ENCODE peak calls at places on chromosomes 11 and 22, in eight cellular contexts. D, H, V, P, O, L, W and A are unnamed samples.

GRCh38 chr11:60783141-60783484 is 2.0 kb upstream of the MS4A10 start:
- DNase-seq in D (no peak), H (no peak), V (no peak), P (no peak), O (no peak), L (no peak), W (no peak), A (no peak)

GRCh38 chr11:11532574-11532973 is 89.2 kb downstream of the GALNT18 start:
- DNase-seq in D (no peak), H (no peak), V (no peak), P (no peak), O (no peak), L (no peak), W (no peak), A (peak)

GRCh38 chr22:17903564-17904295 is 120.6 kb downstream of the MICAL3 start:
- DNase-seq in D (no peak), H (no peak), V (no peak), P (no peak), O (no peak), L (no peak), W (no peak), A (no peak)

GRCh38 chr22:20552913-20553401 is 45.5 kb downstream of the MED15 start:
- DNase-seq in D (no peak), H (no peak), V (no peak), P (no peak), O (no peak), L (no peak), W (no peak), A (no peak)

GRCh38 chr11:46248270-46249102 is 29.0 kb upstream of the CREB3L1 start:
- DNase-seq in D (no peak), H (no peak), V (no peak), P (no peak), O (peak), L (peak), W (no peak), A (no peak)

GRCh38 chr11:17267576-17267975 is 9.0 kb upstream of the NUCB2 start:
- DNase-seq in D (no peak), H (no peak), V (no peak), P (no peak), O (no peak), L (peak), W (no peak), A (no peak)

GRCh38 chr22:31039393-31039792 is 41.7 kb upstream of the SMTN start:
- DNase-seq in D (no peak), H (peak), V (no peak), P (peak), O (no peak), L (no peak), W (peak), A (peak)

GRCh38 chr11:15793032-15793996 is 563.0 kb downstream of the SOX6 start:
- DNase-seq in D (no peak), H (no peak), V (no peak), P (no peak), O (no peak), L (no peak), W (no peak), A (no peak)

GRCh38 chr22:33908201-33909074 is 11.8 kb downstream of the LARGE1 start:
- DNase-seq in D (no peak), H (no peak), V (no peak), P (no peak), O (no peak), L (no peak), W (no peak), A (no peak)

GRCh38 chr22:19875531-19876313 is 21.0 kb upstream of the GNB1L start:
- DNase-seq in D (peak), H (peak), V (peak), P (no peak), O (peak), L (no peak), W (no peak), A (peak)

GRCh38 chr22:41893591-41894375 is 21.1 kb downstream of the SHISA8 start:
- DNase-seq in D (no peak), H (no peak), V (no peak), P (no peak), O (no peak), L (no peak), W (peak), A (no peak)

GRCh38 chr11:108601150-108601549 is 7.6 kb upstream of the EXPH5 start:
- DNase-seq in D (no peak), H (no peak), V (no peak), P (no peak), O (no peak), L (no peak), W (no peak), A (no peak)

GRCh38 chr11:14327105-14327504 is 31.9 kb downstream of the RRAS2 start:
- DNase-seq in D (no peak), H (no peak), V (no peak), P (no peak), O (no peak), L (no peak), W (no peak), A (no peak)

GRCh38 chr11:129215506-129216245 is 23.6 kb upstream of the ARHGAP32 start:
- DNase-seq in D (no peak), H (no peak), V (no peak), P (no peak), O (no peak), L (no peak), W (no peak), A (no peak)

GRCh38 chr11:28228196-28228595 is 120.0 kb downstream of the METTL15 start:
- DNase-seq in D (no peak), H (no peak), V (no peak), P (no peak), O (no peak), L (no peak), W (no peak), A (no peak)

GRCh38 chr22:44195189-44195871 is 14.6 kb downstream of the PARVG start:
- DNase-seq in D (no peak), H (no peak), V (no peak), P (no peak), O (no peak), L (no peak), W (no peak), A (no peak)

GRCh38 chr22:39097098-39098020 is at the start of gene APOBEC3H:
- DNase-seq in D (no peak), H (no peak), V (no peak), P (peak), O (peak), L (no peak), W (no peak), A (no peak)

DNA sequence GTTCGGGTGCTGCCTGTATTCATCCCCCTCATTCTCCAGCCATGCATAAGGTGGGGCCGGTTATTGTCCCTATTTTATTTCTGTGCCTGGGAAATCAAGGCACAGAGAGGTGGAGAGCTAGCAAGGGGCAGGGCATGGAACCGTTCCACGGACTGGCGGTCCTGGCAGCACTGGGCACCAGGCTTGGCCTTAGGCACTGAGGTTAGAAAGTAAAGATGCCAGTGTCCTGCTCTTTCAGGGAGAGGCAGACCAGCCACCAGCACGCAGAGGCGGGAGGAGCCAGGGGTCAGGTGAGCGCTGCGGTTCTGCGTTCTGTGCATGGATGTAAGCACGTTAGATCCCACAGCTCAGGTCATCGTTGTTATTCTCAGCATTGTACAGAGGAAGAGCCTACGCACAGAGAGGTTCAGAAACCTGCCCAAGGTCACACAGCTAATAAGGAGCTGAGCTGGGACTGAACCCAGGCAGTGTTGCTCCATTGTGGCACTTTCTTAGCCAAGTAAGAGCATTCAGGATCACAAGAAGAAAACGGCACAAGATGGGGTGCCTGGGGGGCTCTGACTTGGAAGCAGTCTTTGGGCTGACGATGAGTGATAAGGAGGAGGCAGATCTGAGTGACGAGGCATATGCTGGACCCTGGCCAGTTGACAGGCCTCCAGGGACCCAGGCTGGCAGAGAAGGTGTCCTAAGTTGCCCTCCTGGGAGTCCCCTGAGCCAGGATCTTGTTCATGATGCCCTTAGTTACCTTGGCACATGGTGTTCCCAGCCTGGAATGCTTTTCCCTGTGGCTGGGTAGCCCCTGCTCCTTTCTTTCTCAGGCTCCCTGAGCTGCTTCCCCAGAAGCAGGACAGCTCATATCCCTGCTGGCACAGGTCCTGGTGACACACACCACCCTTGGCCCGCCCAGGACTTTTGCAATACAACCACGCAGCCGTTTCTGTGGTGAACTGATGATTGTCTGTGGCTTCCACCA is 41.1 kb downstream of the OSBPL5 start:
- DNase-seq in D (peak), H (peak), V (peak), P (peak), O (peak), L (peak), W (peak), A (peak)
- H3K27ac ChIP-seq in D (peak), H (peak), V (peak), P (peak), O (no peak), L (peak), W (no peak), A (peak)

DNA sequence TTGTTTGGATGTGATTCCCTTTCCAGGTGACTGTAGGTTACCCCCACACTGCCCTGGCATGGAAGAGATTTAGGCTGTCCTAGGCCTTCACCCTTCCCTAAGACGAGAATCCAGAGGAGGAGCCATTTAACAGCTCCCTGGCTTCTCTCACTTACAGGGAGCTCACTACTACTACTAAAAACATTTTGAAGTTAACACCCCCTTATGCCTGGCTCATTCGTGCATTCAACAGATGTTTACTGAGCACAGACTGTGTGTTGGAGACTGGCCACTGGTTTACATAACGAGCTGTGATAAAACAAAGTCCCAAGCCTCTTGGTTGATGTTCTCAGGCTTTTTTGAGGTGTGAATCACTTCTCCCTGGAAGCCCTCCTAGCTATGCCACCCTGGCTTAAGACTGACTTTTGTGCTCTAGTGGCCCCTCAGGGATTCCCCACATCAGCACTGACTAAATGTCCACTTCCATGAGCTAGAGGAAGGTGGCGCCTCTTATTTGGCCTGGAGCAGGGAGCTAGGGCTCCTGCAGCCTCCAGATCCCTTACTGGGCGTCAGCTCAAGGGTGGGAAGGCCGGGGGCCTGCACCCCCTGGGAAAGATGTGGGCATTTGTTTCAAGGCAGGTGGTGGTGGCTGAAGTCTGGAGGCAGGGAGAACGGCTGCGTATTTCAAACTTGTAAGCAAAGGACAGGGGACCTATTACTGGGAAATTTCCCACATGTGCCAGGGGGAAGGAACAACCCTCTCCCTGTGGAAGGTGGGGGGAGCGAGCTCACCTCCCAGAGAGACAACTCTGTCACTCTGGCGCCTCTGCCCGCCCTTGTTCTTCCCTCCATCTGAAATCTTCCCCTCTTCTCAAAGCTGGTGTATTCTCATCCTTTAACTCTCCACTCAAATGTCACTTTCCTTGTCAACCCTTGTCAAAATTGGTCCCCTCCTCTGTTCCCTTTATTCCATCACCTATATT is 19.4 kb upstream of the MALAT1 start:
- DNase-seq in D (no peak), H (no peak), V (peak), P (peak), O (no peak), L (peak), W (peak), A (peak)
- TF ChIP-seq CTCF in D (no peak), H (peak), V (peak), P (peak), O (peak), L (peak), W (peak), A (peak)

DNA sequence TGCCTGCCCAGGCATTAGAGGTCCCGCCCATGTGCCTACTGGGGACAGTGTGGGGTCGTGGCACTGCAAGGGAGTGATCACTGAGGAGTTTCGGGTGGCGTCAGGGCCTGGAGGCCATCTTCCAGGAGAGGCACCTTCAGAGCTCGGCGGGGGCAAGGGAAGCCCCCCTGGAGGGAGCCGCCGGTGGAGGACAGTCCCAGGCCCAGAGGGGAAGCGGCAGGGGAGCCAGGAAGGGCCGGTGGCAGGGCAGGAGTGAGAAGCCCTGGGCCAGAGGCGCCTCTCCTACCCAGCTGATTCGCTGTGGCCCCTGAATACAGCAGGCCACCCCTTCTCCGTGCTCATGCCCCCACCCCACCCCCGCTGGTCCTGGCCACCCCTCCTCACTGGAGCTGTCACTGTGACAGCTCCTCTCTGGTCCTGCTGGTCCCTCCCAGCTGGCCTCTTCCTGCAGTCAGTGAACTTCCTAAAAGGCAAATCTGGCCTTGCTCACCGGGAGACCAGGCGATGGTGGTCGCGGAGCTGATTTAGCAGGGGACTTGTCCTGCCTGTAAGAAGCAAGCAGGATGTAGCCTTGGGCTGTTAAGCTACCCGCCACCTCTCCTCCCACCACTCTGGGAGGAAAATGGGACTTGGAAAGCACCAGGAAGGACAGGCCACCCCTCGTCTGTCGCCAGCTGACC is 2.1 kb upstream of the MAPK11 start:
- DNase-seq in D (no peak), H (no peak), V (no peak), P (no peak), O (no peak), L (no peak), W (no peak), A (no peak)
- TF ChIP-seq POLR2A in D (no peak), H (no peak), V (no peak), P (no peak), O (no peak), L (no peak), W (no peak), A (no peak)

GRCh38 chr22:27784099-27784446 is 17.5 kb downstream of the MN1 start:
- DNase-seq in D (no peak), H (no peak), V (no peak), P (no peak), O (peak), L (no peak), W (no peak), A (no peak)
- H3K27ac ChIP-seq in D (no peak), H (peak), V (no peak), P (peak), O (no peak), L (no peak), W (no peak), A (peak)

GRCh38 chr11:114890076-114890475 is 211.7 kb downstream of the NXPE2 start:
- DNase-seq in D (no peak), H (no peak), V (no peak), P (no peak), O (no peak), L (no peak), W (no peak), A (no peak)

GRCh38 chr11:114891911-114892310 is 213.6 kb downstream of the NXPE2 start:
- DNase-seq in D (no peak), H (no peak), V (no peak), P (no peak), O (no peak), L (no peak), W (no peak), A (no peak)

GRCh38 chr11:114893329-114893728 is 215.0 kb downstream of the NXPE2 start:
- DNase-seq in D (no peak), H (no peak), V (no peak), P (no peak), O (no peak), L (no peak), W (no peak), A (no peak)

GRCh38 chr11:114889464-114890065 is 211.2 kb downstream of the NXPE2 start:
- DNase-seq in D (no peak), H (no peak), V (no peak), P (no peak), O (peak), L (no peak), W (no peak), A (peak)

GRCh38 chr11:114892381-114893197 is 214.3 kb downstream of the NXPE2 start:
- DNase-seq in D (no peak), H (no peak), V (no peak), P (no peak), O (no peak), L (peak), W (no peak), A (no peak)
- TF ChIP-seq CTCF in D (no peak), H (no peak), V (peak), P (no peak), O (peak), L (no peak), W (no peak), A (peak)

GRCh38 chr11:130424613-130425140 is 3.7 kb downstream of the ADAMTS8 start:
- DNase-seq in D (no peak), H (no peak), V (no peak), P (no peak), O (peak), L (no peak), W (no peak), A (no peak)
- TF ChIP-seq POLR2A in D (no peak), H (no peak), V (no peak), P (no peak), O (no peak), L (no peak), W (no peak), A (no peak)

DNA sequence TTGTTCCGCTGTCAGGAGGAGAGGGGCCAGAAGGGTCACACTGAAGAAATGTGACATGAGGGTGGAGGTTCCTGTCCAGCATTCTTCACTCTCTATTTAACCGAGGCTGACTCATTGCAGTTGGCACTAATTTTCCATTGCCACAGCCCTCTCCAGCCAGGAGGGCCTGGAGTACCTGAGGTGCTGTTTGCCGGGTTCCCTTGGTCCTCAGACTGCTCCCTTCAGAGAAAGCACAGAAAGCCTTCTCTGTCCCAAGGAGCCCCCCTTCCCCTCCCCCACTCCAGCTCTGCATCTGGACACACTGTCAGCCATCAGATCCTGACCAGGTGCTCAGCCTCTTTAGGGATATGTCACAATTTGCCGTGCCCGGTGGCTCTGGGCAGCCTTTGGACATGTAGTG is 3.1 kb upstream of the C11orf91 start:
- DNase-seq in D (no peak), H (no peak), V (no peak), P (no peak), O (no peak), L (peak), W (peak), A (peak)
- H3K27ac ChIP-seq in D (peak), H (peak), V (peak), P (peak), O (peak), L (peak), W (no peak), A (peak)